ENCODE peak calls at places on chromosome 9, in seven cellular contexts. W is HCT116, C is K562, B is HepG2, Y is H1, R is SK-N-SH, L is GM12878. U is an unnamed sample.

GRCh38 chr9:7093040-7093439 is 335.3 kb downstream of the KDM4C start:
- DNase-seq in C (no peak), W (no peak), B (no peak), Y (no peak), R (no peak), L (no peak), U (no peak)

GRCh38 chr9:6055213-6055612 is 39.8 kb upstream of the RANBP6 start:
- DNase-seq in L (peak; percentile 58), Y (no peak), W (peak; percentile 89), R (no peak), B (peak; percentile 66), C (peak; percentile 34), U (peak; percentile 91)

GRCh38 chr9:109968332-109968657 is 188.3 kb downstream of the PALM2AKAP2 start:
- DNase-seq in R (no peak), L (peak; percentile 66), W (no peak), B (no peak), C (no peak), Y (no peak), U (no peak)

GRCh38 chr9:113675475-113675941 is 200.6 kb upstream of the ZNF618 start:
- DNase-seq in W (no peak), C (peak; percentile 27), Y (no peak), R (no peak), L (no peak), B (no peak), U (no peak)

GRCh38 chr9:133114451-133114885 is 6.6 kb downstream of the RALGDS start:
- DNase-seq in Y (no peak), W (no peak), B (no peak), R (peak; percentile 85), L (no peak), C (no peak), U (peak; percentile 61)

GRCh38 chr9:117825609-117826347 is 121.6 kb downstream of the TLR4 start:
- DNase-seq in Y (no peak), C (no peak), R (no peak), W (no peak), L (peak; percentile 40), B (no peak), U (no peak)

GRCh38 chr9:72193478-72193881 is 44.2 kb downstream of the GDA start:
- DNase-seq in L (no peak), R (no peak), B (no peak), Y (no peak), C (no peak), W (no peak), U (no peak)

GRCh38 chr9:131669234-131670172 is 70.4 kb downstream of the RAPGEF1 start:
- DNase-seq in R (no peak), Y (no peak), C (no peak), W (no peak), L (no peak), B (no peak), U (no peak)

GRCh38 chr9:134897584-134898170 is 17.1 kb downstream of the FCN2 start:
- DNase-seq in R (no peak), C (no peak), W (no peak), L (no peak), B (no peak), Y (no peak), U (no peak)

GRCh38 chr9:135864447-135865049 is 42.8 kb downstream of the CAMSAP1 start:
- DNase-seq in R (peak; percentile 76), L (no peak), C (peak; percentile 68), Y (peak; percentile 43), B (peak; percentile 10), W (peak; percentile 31), U (peak; percentile 69)

GRCh38 chr9:128120061-128120740 is 7.3 kb downstream of the PTGES2 start:
- DNase-seq in Y (no peak), L (no peak), R (no peak), B (no peak), W (no peak), C (no peak), U (no peak)

GRCh38 chr9:122115176-122116035 is 22.3 kb upstream of the TTLL11 start:
- DNase-seq in B (no peak), Y (no peak), C (no peak), W (no peak), L (no peak), R (no peak), U (no peak)

GRCh38 chr9:3468407-3469205 is 57.2 kb downstream of the RFX3 start:
- DNase-seq in C (no peak), R (no peak), W (no peak), Y (no peak), B (no peak), L (no peak), U (no peak)

GRCh38 chr9:83955985-83956287 is 24.1 kb downstream of the HNRNPK start:
- DNase-seq in W (no peak), C (no peak), R (no peak), B (peak; percentile 36), L (no peak), Y (no peak), U (no peak)

GRCh38 chr9:131117111-131117761 is 8.2 kb upstream of the NUP214 start:
- DNase-seq in L (no peak), W (no peak), B (no peak), Y (no peak), R (no peak), C (peak; percentile 62), U (no peak)

GRCh38 chr9:125789196-125789595 is 42.0 kb downstream of the PBX3 start:
- DNase-seq in C (no peak), R (no peak), L (no peak), Y (no peak), B (no peak), W (no peak), U (no peak)

GRCh38 chr9:70229026-70229425 is 29.8 kb upstream of the SMC5 start:
- DNase-seq in C (no peak), B (no peak), R (no peak), L (no peak), W (no peak), Y (no peak), U (no peak)

GRCh38 chr9:35867538-35867937 is 2.7 kb downstream of the OR13J1 start:
- DNase-seq in C (no peak), R (no peak), W (no peak), Y (no peak), B (no peak), L (no peak), U (no peak)

GRCh38 chr9:87119328-87119881 is 172.1 kb upstream of the GAS1 start:
- DNase-seq in Y (no peak), B (no peak), W (no peak), C (no peak), L (no peak), R (peak; percentile 75), U (peak; percentile 95)

DNA sequence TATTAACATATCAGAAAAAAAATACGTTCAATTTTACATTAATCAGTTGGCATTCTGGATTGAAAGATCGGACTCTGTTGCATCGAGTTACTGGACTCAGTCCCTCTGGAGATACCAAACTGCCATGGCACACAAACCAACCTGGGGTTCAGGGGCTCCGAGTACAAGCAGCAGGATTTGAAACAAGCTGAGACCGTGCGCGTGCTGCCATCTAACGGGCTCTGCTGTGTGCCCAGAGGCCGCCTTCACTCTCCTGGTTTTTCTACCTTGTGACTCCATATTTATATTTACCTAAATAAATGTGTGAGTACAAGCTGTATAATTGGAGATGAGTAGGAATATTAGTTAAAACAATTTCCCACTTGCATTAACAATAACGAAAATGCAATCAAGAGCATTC is 48.2 kb downstream of the ANXA1 start:
- DNase-seq in Y (no peak), W (peak; percentile 43), L (no peak), B (peak; percentile 7), R (peak; percentile 5), C (peak; percentile 34), U (peak; percentile 70)
- TF ChIP-seq JUND in Y (no peak), W (no peak), L (no peak), B (no peak), R (no peak), C (no peak), U (no peak)

GRCh38 chr9:75941577-75942311 is 51.3 kb downstream of the PCSK5 start:
- DNase-seq in Y (no peak), R (no peak), C (no peak), W (no peak), B (no peak), L (no peak), U (no peak)

GRCh38 chr9:75937859-75938258 is 47.4 kb downstream of the PCSK5 start:
- DNase-seq in L (no peak), C (no peak), Y (no peak), R (no peak), B (no peak), W (no peak), U (no peak)

GRCh38 chr9:75935606-75936005 is 45.1 kb downstream of the PCSK5 start:
- DNase-seq in L (no peak), Y (no peak), W (no peak), C (no peak), B (no peak), R (no peak), U (no peak)

GRCh38 chr9:75939712-75940111 is 49.2 kb downstream of the PCSK5 start:
- DNase-seq in B (no peak), C (no peak), R (no peak), Y (no peak), W (no peak), L (no peak), U (no peak)

DNA sequence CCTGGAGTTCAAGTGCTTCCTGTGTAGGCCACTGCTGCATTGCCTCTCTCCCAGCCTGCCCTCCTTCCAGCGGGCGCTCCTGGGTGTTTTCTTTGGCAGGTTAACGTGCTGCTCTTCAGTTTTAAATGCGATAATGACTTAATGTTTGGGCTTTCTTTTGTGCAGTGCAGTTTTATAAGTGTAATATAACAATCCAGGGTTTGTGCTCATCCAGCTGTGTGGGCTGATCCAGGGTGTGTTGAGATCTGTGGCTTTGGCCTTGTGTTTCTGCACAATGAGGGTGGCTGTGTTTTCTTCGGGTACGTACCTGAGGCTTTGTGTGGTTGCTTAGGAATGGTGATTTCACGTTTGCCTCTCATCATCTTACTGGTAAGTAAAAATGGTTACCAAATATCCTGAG is 50.6 kb downstream of the PCSK5 start:
- DNase-seq in L (no peak), W (no peak), Y (no peak), B (no peak), C (no peak), R (no peak), U (no peak)
- TF ChIP-seq JUND in L (no peak), W (no peak), Y (no peak), B (no peak), C (no peak), R (no peak), U (no peak)

GRCh38 chr9:137139468-137140150 is 655 bp downstream of the GRIN1 start:
- DNase-seq in L (no peak), W (no peak), B (no peak), C (no peak), R (no peak), Y (no peak), U (no peak)

GRCh38 chr9:137136926-137137607 is 1.9 kb upstream of the GRIN1 start:
- DNase-seq in C (peak; percentile 22), Y (no peak), W (no peak), R (no peak), L (no peak), B (no peak), U (no peak)

GRCh38 chr9:137140151-137141012 is 1.4 kb downstream of the GRIN1 start:
- DNase-seq in B (no peak), Y (no peak), W (no peak), L (no peak), C (no peak), R (no peak), U (no peak)

GRCh38 chr9:137138058-137138697 is 776 bp upstream of the GRIN1 start:
- DNase-seq in B (no peak), R (peak; percentile 96), L (no peak), Y (no peak), C (peak; percentile 52), W (no peak), U (no peak)

GRCh38 chr9:137138701-137139467 is at the start of gene GRIN1:
- DNase-seq in C (peak; percentile 70), W (no peak), Y (no peak), B (no peak), R (peak; percentile 70), L (no peak), U (peak; percentile 89)
- TF ChIP-seq JUND in C (no peak), W (no peak), Y (no peak), B (no peak), R (no peak), L (no peak), U (no peak)

GRCh38 chr9:95342571-95342970 is 25.1 kb upstream of the FANCC start:
- DNase-seq in L (no peak), C (no peak), B (no peak), R (no peak), W (no peak), Y (no peak), U (no peak)
- TF ChIP-seq JUND in L (no peak), C (no peak), B (no peak), R (no peak), W (no peak), Y (no peak), U (no peak)

U was measured in T47D.